ENCODE peak calls at places on chromosomes 3 and 15, in seven cellular contexts. H is cardiac fibroblast, C is suprapubic skin, E is kidney epithelial cell, V is IMR-90, G is choroid plexus epithelial cell, O is GM06990. L is an unnamed sample.

GRCh38 chr3:24242012-24242698 is 252.5 kb downstream of the THRB start:
- DNase-seq in H (peak), C (no peak), E (no peak), V (peak), G (peak), O (no peak), L (no peak)

GRCh38 chr3:132556467-132557159 is 40.5 kb upstream of the ACKR4 start:
- DNase-seq in H (no peak), C (peak), E (no peak), V (no peak), G (no peak), O (no peak), L (no peak)

GRCh38 chr3:132342615-132343014 is 25.4 kb downstream of the ACP3 start:
- DNase-seq in H (no peak), C (no peak), E (no peak), V (no peak), G (no peak), O (no peak), L (no peak)

GRCh38 chr3:127264292-127264691 is 23.6 kb downstream of the PRR20G start:
- DNase-seq in H (peak), C (no peak), E (no peak), V (peak), G (no peak), O (no peak), L (no peak)

GRCh38 chr3:185024966-185025365 is 127.9 kb downstream of the C3orf70 start:
- DNase-seq in H (no peak), C (no peak), E (no peak), V (no peak), G (no peak), O (no peak), L (no peak)

GRCh38 chr15:81336568-81336967 is 12.6 kb upstream of the STARD5 start:
- DNase-seq in H (peak), C (no peak), E (no peak), V (peak), G (peak), O (no peak), L (no peak)

GRCh38 chr3:50126287-50127211 is 28.6 kb upstream of the SEMA3F start:
- DNase-seq in H (peak), C (no peak), E (no peak), V (peak), G (peak), O (no peak), L (no peak)

GRCh38 chr15:100901702-100902435 is 17.3 kb upstream of the LRRK1 start:
- DNase-seq in H (peak), C (peak), E (no peak), V (no peak), G (no peak), O (no peak), L (no peak)

GRCh38 chr15:89406756-89407650 is 72.4 kb upstream of the POLG start:
- DNase-seq in H (no peak), C (no peak), E (no peak), V (no peak), G (no peak), O (no peak), L (no peak)
- TF ChIP-seq CTCF in H (peak), C (no peak), E (peak), V (no peak), G (no peak), O (peak), L (no peak)

GRCh38 chr3:69087030-69087791 is 2.5 kb downstream of the ARL6IP5 start:
- DNase-seq in H (no peak), C (no peak), E (no peak), V (no peak), G (no peak), O (no peak), L (no peak)
- H3K4me3 ChIP-seq in H (peak), C (peak), E (no peak), V (no peak), G (peak), O (peak), L (no peak)

DNA sequence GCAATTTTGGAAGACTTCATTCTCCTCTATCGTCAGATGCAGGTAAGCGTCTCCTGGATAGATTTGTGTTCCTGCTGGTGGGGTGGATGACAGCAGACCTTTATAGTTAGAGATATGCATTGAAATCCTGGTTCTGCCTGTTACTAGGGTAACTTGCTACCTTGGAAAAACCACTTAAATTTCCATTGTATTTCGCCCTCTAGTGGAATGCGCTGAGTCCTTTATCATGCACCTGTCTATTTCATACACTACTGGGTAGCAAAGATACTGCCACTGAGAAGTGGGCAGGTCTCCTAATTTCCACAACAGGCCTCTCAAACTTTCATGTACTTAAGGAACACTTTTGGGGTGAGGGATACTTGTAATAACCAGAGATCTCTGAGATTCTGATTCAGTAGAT is 209.5 kb upstream of the SUCLG2 start:
- DNase-seq in H (peak), C (no peak), E (no peak), V (peak), G (peak), O (no peak), L (no peak)
- TF ChIP-seq CTCF in H (peak), C (no peak), E (peak), V (peak), G (peak), O (peak), L (peak)

GRCh38 chr3:138361193-138361525 is 12.8 kb downstream of the MRAS start:
- DNase-seq in H (no peak), C (no peak), E (no peak), V (no peak), G (no peak), O (no peak), L (no peak)
- H3K4me3 ChIP-seq in H (no peak), C (no peak), E (no peak), V (no peak), G (no peak), O (no peak), L (no peak)

DNA sequence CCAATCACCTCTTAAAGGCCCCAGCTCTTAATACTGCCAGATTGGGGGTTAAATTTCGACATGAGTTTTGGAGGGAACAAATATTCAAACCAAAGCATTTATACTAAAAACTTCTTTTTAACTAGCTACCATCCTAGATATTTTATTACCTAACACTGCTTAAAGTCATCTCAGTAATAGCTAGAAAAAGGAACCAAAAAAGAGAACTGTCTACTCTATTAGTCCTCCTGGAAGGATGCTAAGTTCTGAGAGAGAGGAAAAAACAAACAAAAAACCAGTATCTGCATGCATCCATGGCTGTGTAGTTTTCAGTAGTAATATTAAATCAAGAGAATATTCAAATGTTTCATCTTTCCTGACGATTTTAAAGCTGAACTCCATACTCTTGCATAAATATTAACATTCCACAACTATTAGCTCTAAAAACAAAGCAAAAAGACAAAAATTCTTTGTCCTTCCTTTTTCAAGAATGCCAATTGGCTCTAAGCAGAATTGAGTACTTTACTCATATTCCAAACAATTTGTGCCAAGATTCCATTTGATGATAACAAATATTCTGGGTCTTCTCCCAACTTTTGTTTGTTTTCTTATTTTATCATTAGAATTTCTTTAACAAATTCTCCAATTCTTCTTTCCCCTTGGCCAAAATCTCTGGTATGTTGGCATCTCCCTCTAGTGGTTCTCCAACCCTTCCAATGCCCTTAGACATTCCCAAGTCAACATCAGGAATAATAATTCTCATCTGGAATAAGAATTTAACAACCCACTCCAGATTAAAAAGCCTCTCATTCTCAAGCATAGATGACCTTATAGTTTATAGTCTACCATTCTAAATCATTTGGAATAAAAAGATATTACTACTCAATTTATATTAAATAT is 5.5 kb downstream of the CPOX start:
- DNase-seq in H (no peak), C (no peak), E (no peak), V (peak), G (no peak), O (no peak), L (no peak)
- TF ChIP-seq CTCF in H (peak), C (no peak), E (peak), V (peak), G (peak), O (no peak), L (peak)